ENCODE peak calls at places on chromosomes 5 and 9, in eight cellular contexts. One of them, this sample, is unnamed.

GRCh38 chr9:33051149-33051548 is 25.3 kb downstream of the SMU1 start:
- DNase-seq in GM23338: no peak
- DNase-seq in GM12865: no peak
- DNase-seq in esophagus squamous epithelium: no peak
- DNase-seq in spleen: no peak
- DNase-seq in mucosa of descending colon: no peak
- DNase-seq in AG09309: no peak
- DNase-seq in A549: no peak
- DNase-seq in this sample: no peak

GRCh38 chr5:107668933-107669542 is 1.7 kb downstream of the EFNA5 start:
- DNase-seq in GM23338: peak; percentile 51
- DNase-seq in GM12865: no peak
- DNase-seq in esophagus squamous epithelium: no peak
- DNase-seq in spleen: no peak
- DNase-seq in mucosa of descending colon: no peak
- DNase-seq in AG09309: no peak
- DNase-seq in A549: peak; percentile 48
- DNase-seq in this sample: peak; percentile 41

GRCh38 chr5:113212244-113212920 is 222.4 kb downstream of the TSSK1B start:
- DNase-seq in GM23338: no peak
- DNase-seq in GM12865: no peak
- DNase-seq in esophagus squamous epithelium: no peak
- DNase-seq in spleen: no peak
- DNase-seq in mucosa of descending colon: no peak
- DNase-seq in AG09309: no peak
- DNase-seq in A549: no peak
- DNase-seq in this sample: peak; percentile 81

GRCh38 chr9:10876333-10876732 is 263.5 kb upstream of the PTPRD start:
- DNase-seq in GM23338: no peak
- DNase-seq in GM12865: no peak
- DNase-seq in esophagus squamous epithelium: no peak
- DNase-seq in spleen: no peak
- DNase-seq in mucosa of descending colon: no peak
- DNase-seq in AG09309: no peak
- DNase-seq in A549: no peak
- DNase-seq in this sample: peak; percentile 60

GRCh38 chr5:116454417-116454927 is 120.2 kb downstream of the SEMA6A start:
- DNase-seq in GM23338: no peak
- DNase-seq in GM12865: peak; percentile 77
- DNase-seq in esophagus squamous epithelium: no peak
- DNase-seq in spleen: no peak
- DNase-seq in mucosa of descending colon: no peak
- DNase-seq in AG09309: peak; percentile 71
- DNase-seq in A549: no peak
- DNase-seq in this sample: peak; percentile 81

GRCh38 chr5:9343146-9343850 is 202.6 kb downstream of the SEMA5A start:
- DNase-seq in GM23338: no peak
- DNase-seq in GM12865: no peak
- DNase-seq in esophagus squamous epithelium: no peak
- DNase-seq in spleen: no peak
- DNase-seq in mucosa of descending colon: no peak
- DNase-seq in AG09309: no peak
- DNase-seq in A549: no peak
- DNase-seq in this sample: peak; percentile 36

GRCh38 chr5:169745441-169746146 is 108.5 kb downstream of the DOCK2 start:
- DNase-seq in GM23338: no peak
- DNase-seq in GM12865: no peak
- DNase-seq in esophagus squamous epithelium: no peak
- DNase-seq in spleen: no peak
- DNase-seq in mucosa of descending colon: no peak
- DNase-seq in AG09309: peak; percentile 67
- DNase-seq in A549: no peak
- DNase-seq in this sample: no peak

GRCh38 chr5:33936381-33937016 is at the start of gene RXFP3:
- DNase-seq in GM23338: peak; percentile 59
- DNase-seq in GM12865: no peak
- DNase-seq in esophagus squamous epithelium: no peak
- DNase-seq in spleen: no peak
- DNase-seq in mucosa of descending colon: peak; percentile 44
- DNase-seq in AG09309: no peak
- DNase-seq in A549: no peak
- DNase-seq in this sample: peak; percentile 44

GRCh38 chr9:17793713-17794622 is 215.1 kb downstream of the SH3GL2 start:
- DNase-seq in GM23338: peak; percentile 21
- DNase-seq in GM12865: peak; percentile 13
- DNase-seq in esophagus squamous epithelium: no peak
- DNase-seq in spleen: no peak
- DNase-seq in mucosa of descending colon: no peak
- DNase-seq in AG09309: no peak
- DNase-seq in A549: peak; percentile 66
- DNase-seq in this sample: peak; percentile 17

GRCh38 chr5:43643750-43644149 is 40.8 kb downstream of the NNT start:
- DNase-seq in GM23338: no peak
- DNase-seq in GM12865: no peak
- DNase-seq in esophagus squamous epithelium: no peak
- DNase-seq in spleen: no peak
- DNase-seq in mucosa of descending colon: no peak
- DNase-seq in AG09309: no peak
- DNase-seq in A549: no peak
- DNase-seq in this sample: no peak

GRCh38 chr5:82735160-82735789 is 341.9 kb downstream of the TMEM167A start:
- DNase-seq in GM23338: no peak
- DNase-seq in GM12865: no peak
- DNase-seq in esophagus squamous epithelium: no peak
- DNase-seq in spleen: no peak
- DNase-seq in mucosa of descending colon: no peak
- DNase-seq in AG09309: no peak
- DNase-seq in A549: no peak
- DNase-seq in this sample: peak; percentile 78

GRCh38 chr5:132485641-132486317 is 4.8 kb downstream of the IRF1 start:
- DNase-seq in GM23338: no peak
- DNase-seq in GM12865: no peak
- DNase-seq in esophagus squamous epithelium: no peak
- DNase-seq in spleen: peak; percentile 80
- DNase-seq in mucosa of descending colon: peak; percentile 58
- DNase-seq in AG09309: no peak
- DNase-seq in A549: no peak
- DNase-seq in this sample: no peak

GRCh38 chr5:169828385-169828784 is 151.9 kb downstream of the INSYN2B start:
- DNase-seq in GM23338: no peak
- DNase-seq in GM12865: no peak
- DNase-seq in esophagus squamous epithelium: no peak
- DNase-seq in spleen: no peak
- DNase-seq in mucosa of descending colon: no peak
- DNase-seq in AG09309: no peak
- DNase-seq in A549: no peak
- DNase-seq in this sample: no peak

GRCh38 chr5:170111088-170111796 is 5.5 kb downstream of the FOXI1 start:
- DNase-seq in GM23338: no peak
- DNase-seq in GM12865: no peak
- DNase-seq in esophagus squamous epithelium: no peak
- DNase-seq in spleen: no peak
- DNase-seq in mucosa of descending colon: no peak
- DNase-seq in AG09309: no peak
- DNase-seq in A549: no peak
- DNase-seq in this sample: no peak

GRCh38 chr5:176575488-176576422 is 26.6 kb downstream of the CDHR2 start:
- DNase-seq in GM23338: no peak
- DNase-seq in GM12865: no peak
- DNase-seq in esophagus squamous epithelium: no peak
- DNase-seq in spleen: no peak
- DNase-seq in mucosa of descending colon: no peak
- DNase-seq in AG09309: no peak
- DNase-seq in A549: no peak
- DNase-seq in this sample: no peak

GRCh38 chr5:108617467-108618435 is 129.9 kb upstream of the FER start:
- DNase-seq in GM23338: peak; percentile 45
- DNase-seq in GM12865: no peak
- DNase-seq in esophagus squamous epithelium: no peak
- DNase-seq in spleen: no peak
- DNase-seq in mucosa of descending colon: no peak
- DNase-seq in AG09309: no peak
- DNase-seq in A549: no peak
- DNase-seq in this sample: no peak

GRCh38 chr9:121700831-121701419 is 49.5 kb downstream of the DAB2IP start:
- DNase-seq in GM23338: no peak
- DNase-seq in GM12865: no peak
- DNase-seq in esophagus squamous epithelium: no peak
- DNase-seq in spleen: no peak
- DNase-seq in mucosa of descending colon: peak; percentile 47
- DNase-seq in AG09309: no peak
- DNase-seq in A549: no peak
- DNase-seq in this sample: no peak

GRCh38 chr5:136209346-136209910 is 16.5 kb upstream of the SMIM32 start:
- DNase-seq in GM23338: no peak
- DNase-seq in GM12865: no peak
- DNase-seq in esophagus squamous epithelium: no peak
- DNase-seq in spleen: peak; percentile 65
- DNase-seq in mucosa of descending colon: no peak
- DNase-seq in AG09309: no peak
- DNase-seq in A549: no peak
- DNase-seq in this sample: no peak

GRCh38 chr9:127786773-127787123 is 914 bp downstream of the CDK9 start:
- DNase-seq in GM23338: no peak
- DNase-seq in GM12865: no peak
- DNase-seq in esophagus squamous epithelium: no peak
- DNase-seq in spleen: no peak
- DNase-seq in mucosa of descending colon: no peak
- DNase-seq in AG09309: no peak
- DNase-seq in A549: no peak
- DNase-seq in this sample: peak; percentile 45

GRCh38 chr9:132615822-132616221 is 33.4 kb downstream of the BARHL1 start:
- DNase-seq in GM23338: no peak
- DNase-seq in GM12865: no peak
- DNase-seq in esophagus squamous epithelium: no peak
- DNase-seq in spleen: no peak
- DNase-seq in mucosa of descending colon: no peak
- DNase-seq in AG09309: no peak
- DNase-seq in A549: no peak
- DNase-seq in this sample: no peak

DNA sequence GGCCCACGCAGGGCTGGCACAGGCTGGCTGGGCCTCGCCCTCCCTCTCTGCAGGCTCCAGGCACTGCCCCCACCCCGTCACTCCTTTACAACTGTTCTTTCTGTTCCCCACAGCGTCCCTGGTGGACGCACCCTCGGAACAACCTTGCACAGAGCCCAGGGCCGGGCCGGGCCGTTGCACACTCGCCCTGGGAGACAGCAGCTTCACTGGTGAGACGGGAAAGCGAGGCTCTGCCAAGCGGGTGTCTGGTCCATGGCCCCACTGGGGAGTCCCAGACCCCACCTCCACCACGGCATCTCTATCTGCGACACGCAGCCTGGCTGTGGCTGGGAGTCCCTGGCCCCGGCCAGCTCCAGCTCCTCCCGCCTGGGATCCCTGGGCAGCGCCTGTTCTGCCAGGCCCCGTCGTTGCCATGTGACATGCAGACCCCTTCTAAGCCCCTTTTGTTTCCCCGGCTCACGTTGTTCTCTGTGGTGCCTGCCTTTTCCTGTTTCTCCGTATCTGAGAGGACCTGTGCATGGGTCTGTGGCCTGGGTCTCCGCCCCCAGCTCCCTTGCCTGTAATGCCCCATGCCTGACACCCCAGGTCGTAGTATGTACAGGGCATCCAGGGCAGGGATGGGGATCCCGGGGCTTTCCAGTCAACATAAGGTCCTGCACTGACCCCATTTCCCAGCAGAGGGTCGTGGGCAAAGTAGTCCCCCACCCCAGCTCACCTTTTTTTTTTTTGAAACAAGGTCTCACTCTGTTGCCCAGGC is 18.6 kb upstream of the QSOX2 start:
- DNase-seq in GM23338: no peak
- DNase-seq in GM12865: no peak
- DNase-seq in esophagus squamous epithelium: no peak
- DNase-seq in spleen: no peak
- DNase-seq in mucosa of descending colon: no peak
- DNase-seq in AG09309: no peak
- DNase-seq in A549: no peak
- DNase-seq in this sample: no peak
- TF ChIP-seq CTCF in GM23338: peak; percentile 26
- TF ChIP-seq CTCF in GM12865: no peak
- TF ChIP-seq CTCF in esophagus squamous epithelium: no peak
- TF ChIP-seq CTCF in spleen: no peak
- TF ChIP-seq CTCF in mucosa of descending colon: no peak
- TF ChIP-seq CTCF in AG09309: no peak
- TF ChIP-seq CTCF in A549: no peak
- TF ChIP-seq CTCF in this sample: no peak

GRCh38 chr5:150782850-150783249 is 4.3 kb downstream of the SMIM3 start:
- DNase-seq in GM23338: no peak
- DNase-seq in GM12865: no peak
- DNase-seq in esophagus squamous epithelium: no peak
- DNase-seq in spleen: no peak
- DNase-seq in mucosa of descending colon: no peak
- DNase-seq in AG09309: no peak
- DNase-seq in A549: no peak
- DNase-seq in this sample: no peak
- H3K4me3 ChIP-seq in GM23338: no peak overlapping the region
- H3K4me3 ChIP-seq in GM12865: no peak overlapping the region
- H3K4me3 ChIP-seq in esophagus squamous epithelium: peak overlapping the region; percentile 87
- H3K4me3 ChIP-seq in spleen: no peak overlapping the region
- H3K4me3 ChIP-seq in mucosa of descending colon: no peak overlapping the region
- H3K4me3 ChIP-seq in AG09309: no peak overlapping the region
- H3K4me3 ChIP-seq in A549: no peak overlapping the region
- H3K4me3 ChIP-seq in this sample: no peak overlapping the region

GRCh38 chr9:5425006-5425628 is 12.6 kb downstream of the PLGRKT start:
- DNase-seq in GM23338: peak; percentile 75
- DNase-seq in GM12865: peak; percentile 56
- DNase-seq in esophagus squamous epithelium: no peak
- DNase-seq in spleen: no peak
- DNase-seq in mucosa of descending colon: no peak
- DNase-seq in AG09309: no peak
- DNase-seq in A549: peak; percentile 59
- DNase-seq in this sample: peak; percentile 42
- TF ChIP-seq CTCF in GM23338: peak; percentile 76
- TF ChIP-seq CTCF in GM12865: peak; percentile 36
- TF ChIP-seq CTCF in esophagus squamous epithelium: no peak
- TF ChIP-seq CTCF in spleen: peak; percentile 47
- TF ChIP-seq CTCF in mucosa of descending colon: no peak
- TF ChIP-seq CTCF in AG09309: peak; percentile 33
- TF ChIP-seq CTCF in A549: peak; percentile 75
- TF ChIP-seq CTCF in this sample: peak; percentile 44

DNA sequence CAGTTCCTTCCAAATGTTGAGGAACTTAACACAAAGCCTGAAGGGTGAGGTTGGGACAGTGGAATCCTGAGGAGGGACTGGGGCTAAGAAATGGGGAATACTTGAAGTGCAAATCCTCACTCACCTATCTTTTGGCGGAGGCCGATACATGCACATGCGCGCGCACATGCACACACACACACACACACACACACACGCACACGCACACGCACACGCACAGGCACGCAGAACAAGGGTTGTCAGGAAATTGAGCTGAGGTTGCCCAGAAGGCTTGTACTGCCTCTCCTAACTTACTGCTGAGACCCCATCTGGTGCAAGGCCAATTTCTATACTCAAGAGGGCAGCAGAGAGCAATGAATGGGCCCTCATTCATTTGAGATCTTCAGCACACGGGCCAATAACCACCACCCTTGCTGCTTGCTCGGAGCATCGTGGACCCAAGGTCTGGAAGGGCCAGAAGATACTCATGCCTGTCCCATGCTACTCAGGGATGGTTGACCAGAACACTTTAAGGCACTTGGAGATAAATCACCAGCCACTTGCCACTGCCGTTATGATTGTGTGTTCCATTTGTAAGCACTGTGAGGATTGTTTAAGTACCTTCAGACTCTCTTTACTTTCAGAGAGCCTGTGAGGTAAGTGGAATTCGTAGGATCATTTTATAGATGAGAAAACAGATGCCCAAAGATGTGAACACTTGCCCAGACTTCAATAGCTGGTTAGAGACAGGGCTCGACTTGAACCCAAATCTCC is 21.5 kb downstream of the BTF3 start:
- DNase-seq in GM23338: peak; percentile 93
- DNase-seq in GM12865: peak; percentile 89
- DNase-seq in esophagus squamous epithelium: peak; percentile 14
- DNase-seq in spleen: no peak
- DNase-seq in mucosa of descending colon: no peak
- DNase-seq in AG09309: no peak
- DNase-seq in A549: peak; percentile 86
- DNase-seq in this sample: peak; percentile 89
- H3K4me3 ChIP-seq in GM23338: no peak overlapping the region
- H3K4me3 ChIP-seq in GM12865: no peak overlapping the region
- H3K4me3 ChIP-seq in esophagus squamous epithelium: no peak overlapping the region
- H3K4me3 ChIP-seq in spleen: no peak overlapping the region
- H3K4me3 ChIP-seq in mucosa of descending colon: no peak overlapping the region
- H3K4me3 ChIP-seq in AG09309: no peak overlapping the region
- H3K4me3 ChIP-seq in A549: no peak overlapping the region
- H3K4me3 ChIP-seq in this sample: no peak overlapping the region